ENCODE peak calls at places on chromosomes 2 and 18, in nine cellular contexts. G is HCT116, C is GM12878, T is right lobe of liver, P is adrenal gland, A is esophagus squamous epithelium, R is Peyer's patch, I is IMR-90, V is A549. W is an unnamed sample. For H3K4me1, the result is how much of the 10 kb centered on the place peaks cover.

GRCh38 chr2:161992526-161992925 is 81.5 kb downstream of the DPP4 start:
- DNase-seq in R (peak), V (no peak), G (no peak), T (no peak), A (no peak), P (no peak), C (peak), I (no peak), W (no peak)

GRCh38 chr18:46297621-46298020 is 193.4 kb downstream of the HAUS1 start:
- DNase-seq in C (no peak), R (no peak), G (no peak), A (no peak), V (no peak), P (no peak), I (no peak), T (no peak), W (no peak)

GRCh38 chr2:12321017-12321641 is 395.6 kb upstream of the TRIB2 start:
- DNase-seq in A (no peak), P (peak), R (no peak), V (no peak), I (peak), T (no peak), G (no peak), C (no peak), W (peak)

GRCh38 chr2:118678985-118679384 is 168.5 kb downstream of the EN1 start:
- DNase-seq in V (no peak), G (no peak), I (no peak), P (no peak), R (no peak), C (no peak), T (no peak), A (no peak), W (no peak)

GRCh38 chr2:238846503-238847431 is 1.1 kb upstream of the TWIST2 start:
- DNase-seq in A (no peak), C (no peak), I (no peak), G (no peak), T (no peak), P (no peak), V (no peak), R (no peak), W (peak)

GRCh38 chr2:237644059-237644703 is 16.8 kb downstream of the LRRFIP1 start:
- DNase-seq in P (no peak), I (no peak), V (no peak), T (no peak), A (no peak), R (no peak), G (no peak), C (no peak), W (no peak)

GRCh38 chr2:71157124-71157802 is 26.8 kb downstream of the MPHOSPH10 start:
- DNase-seq in T (peak), G (peak), P (peak), V (peak), I (peak), C (no peak), R (peak), A (peak), W (peak)

GRCh38 chr2:69082430-69082997 is 69.5 kb downstream of the ANTXR1 start:
- DNase-seq in V (peak), T (no peak), I (peak), C (no peak), G (no peak), A (no peak), R (peak), P (peak), W (peak)

GRCh38 chr2:134839649-134840048 is 1.2 kb downstream of the ACMSD start:
- DNase-seq in T (no peak), C (no peak), P (no peak), V (no peak), A (no peak), R (no peak), G (no peak), I (no peak), W (no peak)

GRCh38 chr2:228409493-228409892 is 228.0 kb upstream of the SPHKAP start:
- DNase-seq in V (no peak), C (no peak), A (no peak), R (no peak), T (no peak), G (no peak), P (no peak), I (no peak), W (no peak)

GRCh38 chr18:39648616-39649015 is 2083.0 kb upstream of the CELF4 start:
- DNase-seq in A (no peak), R (no peak), P (no peak), T (no peak), G (no peak), C (no peak), V (no peak), I (no peak), W (no peak)

GRCh38 chr18:77597726-77598125 is 348.1 kb downstream of the GALR1 start:
- DNase-seq in T (no peak), A (no peak), P (no peak), I (no peak), G (no peak), V (no peak), C (no peak), R (no peak), W (no peak)

GRCh38 chr2:4898706-4899105 is 793.5 kb upstream of the SOX11 start:
- DNase-seq in T (no peak), R (no peak), P (no peak), C (no peak), V (peak), I (no peak), A (no peak), G (no peak), W (no peak)

GRCh38 chr2:18436408-18437077 is 123.9 kb downstream of the RDH14 start:
- DNase-seq in V (no peak), C (no peak), R (no peak), I (peak), A (no peak), P (no peak), T (no peak), G (no peak), W (no peak)

GRCh38 chr2:197251576-197251975 is 59.0 kb downstream of the ANKRD44 start:
- DNase-seq in T (no peak), I (peak), V (no peak), R (no peak), G (no peak), P (no peak), C (no peak), A (no peak), W (no peak)

GRCh38 chr2:99926986-99927385 is 215.4 kb downstream of the AFF3 start:
- DNase-seq in C (no peak), I (peak), G (no peak), T (no peak), A (no peak), R (no peak), P (no peak), V (no peak), W (no peak)

GRCh38 chr2:158099716-158100115 is 2.0 kb upstream of the UPP2 start:
- DNase-seq in R (no peak), I (peak), G (no peak), P (peak), T (peak), A (no peak), V (peak), C (no peak), W (no peak)

DNA sequence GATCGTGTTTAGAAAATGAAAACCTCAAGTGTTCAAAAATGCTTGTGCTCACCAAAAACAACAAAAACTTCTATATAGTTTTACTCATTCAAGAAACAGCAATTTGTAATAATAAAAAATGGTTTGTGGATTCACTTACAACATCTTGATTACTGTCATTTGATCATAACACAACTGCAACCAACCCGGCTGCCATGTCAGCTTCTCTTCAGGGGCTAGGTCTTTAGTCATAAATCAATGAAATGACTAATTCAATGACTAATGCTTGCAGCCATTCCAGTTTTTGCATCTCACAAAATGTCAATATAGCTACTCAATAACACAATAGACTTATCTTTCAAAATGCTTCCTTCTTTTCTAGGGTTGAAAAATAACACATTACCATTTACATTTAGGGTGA is 128.0 kb downstream of the OLA1 start:
- DNase-seq in V (peak), A (no peak), C (no peak), I (peak), T (no peak), G (peak), P (no peak), R (no peak), W (no peak)
- H3K27ac ChIP-seq in V (no peak), A (no peak), C (no peak), I (no peak), T (no peak), G (peak), P (no peak), R (no peak), W (no peak)

DNA sequence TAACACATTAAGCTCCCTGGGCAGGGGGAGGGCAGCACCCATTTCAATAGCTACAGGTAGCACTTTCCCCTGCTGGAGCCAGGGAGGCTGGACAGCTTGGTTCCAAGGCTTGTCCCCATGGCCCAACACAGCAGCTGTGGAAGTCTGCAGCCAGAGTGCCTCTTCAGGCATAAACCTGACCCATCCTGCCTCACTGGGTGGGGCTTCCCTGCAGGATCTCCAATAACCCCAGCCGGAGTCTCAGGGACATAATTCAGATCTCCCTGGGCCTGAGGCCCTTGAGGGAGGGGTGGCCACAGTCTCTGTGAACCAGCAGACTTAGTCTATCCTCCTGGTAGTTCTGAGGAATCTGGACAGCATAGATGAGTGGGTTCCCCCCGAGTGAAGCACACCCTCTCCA is 1001.9 kb upstream of the CHAC2 start:
- DNase-seq in C (no peak), V (no peak), R (no peak), P (no peak), G (no peak), A (no peak), I (no peak), T (no peak), W (no peak)
- H3K4me1 ChIP-seq in C (under half), V (under half), R (under half), P (under half), G (under half), A (under half), I (under half), T (under half), W (under half)

GRCh38 chr2:60880988-60881932 is at the start of gene REL:
- DNase-seq in I (peak), R (peak), T (peak), A (peak), C (peak), G (peak), P (peak), V (peak), W (peak)
- TF ChIP-seq POLR2A in I (peak), R (peak), T (peak), A (peak), C (peak), G (peak), P (peak), V (no peak), W (peak)

GRCh38 chr2:229922449-229923386 is at the start of gene FBXO36:
- DNase-seq in T (peak), P (peak), G (peak), A (peak), C (no peak), V (peak), I (peak), R (peak), W (no peak)

GRCh38 chr2:229921101-229921891 is 513 bp downstream of the TRIP12 start:
- DNase-seq in T (peak), I (peak), R (peak), V (peak), C (no peak), A (peak), G (peak), P (peak), W (peak)

GRCh38 chr2:229917793-229918192 is 4.0 kb downstream of the TRIP12 start:
- DNase-seq in P (no peak), V (no peak), R (no peak), A (no peak), I (no peak), G (no peak), T (no peak), C (no peak), W (no peak)

GRCh38 chr2:229921892-229922448 is at the start of gene TRIP12:
- DNase-seq in P (peak), R (peak), G (peak), C (peak), I (peak), T (peak), V (peak), A (peak), W (peak)

DNA sequence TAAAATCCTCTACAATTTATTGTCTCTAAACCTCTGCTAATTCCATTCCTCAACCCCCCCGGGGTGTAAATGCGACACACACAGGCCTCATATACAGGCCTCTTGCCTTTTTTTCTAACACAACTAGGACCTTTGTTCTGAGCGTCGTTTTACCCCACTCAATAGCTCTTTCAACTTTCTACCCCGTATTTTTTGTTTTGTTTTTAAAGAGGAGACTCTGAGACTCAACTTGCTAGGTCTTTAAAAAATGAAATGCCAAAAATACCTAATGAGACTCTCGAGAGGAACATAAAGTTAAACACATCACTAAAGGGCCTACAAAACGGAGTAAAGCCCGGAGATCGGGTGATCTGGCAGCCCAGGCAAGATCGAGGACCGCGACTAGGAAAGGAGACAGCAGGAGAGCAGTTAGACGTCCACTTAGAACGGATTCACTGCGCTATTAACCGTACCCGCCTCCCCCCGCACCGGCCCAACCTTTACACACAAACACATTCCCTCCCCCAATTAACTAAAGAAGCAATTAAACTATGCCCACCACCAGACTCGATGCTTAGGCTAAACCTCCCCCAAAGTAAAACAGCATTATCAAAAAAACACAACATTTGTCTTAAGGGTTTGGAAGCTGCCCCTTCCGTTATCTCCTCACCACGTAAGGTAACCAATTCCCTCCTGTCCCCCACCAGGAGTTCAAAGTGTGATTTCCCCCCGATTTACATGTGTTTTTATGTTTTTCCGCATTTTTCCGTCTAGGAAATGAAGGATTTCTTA is 1.6 kb downstream of the TRIP12 start:
- DNase-seq in V (no peak), C (no peak), P (peak), I (no peak), G (no peak), R (peak), T (no peak), A (no peak), W (peak)
- H3K27ac ChIP-seq in V (peak), C (peak), P (peak), I (peak), G (no peak), R (peak), T (peak), A (peak), W (peak)

W was measured in ovary.